ENCODE peak calls at places on chromosomes 4 and X, in seven cellular contexts. Y, W, X, K, Z, U and L are unnamed samples.

GRCh38 chr4:184433258-184433892 is 41.0 kb downstream of the IRF2 start:
- DNase-seq in Y (no peak), W (no peak), X (no peak), K (no peak), Z (no peak), U (no peak), L (no peak)

GRCh38 chr4:163681208-163681821 is 186.8 kb downstream of the TMA16 start:
- DNase-seq in Y (no peak), W (no peak), X (no peak), K (peak), Z (no peak), U (no peak), L (no peak)

GRCh38 chr4:151045907-151046306 is 30.8 kb upstream of the LRBA start:
- DNase-seq in Y (peak), W (no peak), X (no peak), K (no peak), Z (no peak), U (no peak), L (no peak)

GRCh38 chr4:2579910-2580309 is 43.5 kb downstream of the FAM193A start:
- DNase-seq in Y (no peak), W (no peak), X (no peak), K (no peak), Z (no peak), U (no peak), L (no peak)

GRCh38 chr4:125750827-125751466 is 436.2 kb downstream of the FAT4 start:
- DNase-seq in Y (no peak), W (no peak), X (peak), K (peak), Z (no peak), U (no peak), L (no peak)

GRCh38 chr4:153714247-153714646 is 30.2 kb downstream of the TLR2 start:
- DNase-seq in Y (no peak), W (no peak), X (no peak), K (no peak), Z (no peak), U (no peak), L (no peak)

GRCh38 chrX:44873415-44874270 is 655 bp downstream of the KDM6A start:
- DNase-seq in Y (peak), W (peak), X (no peak), K (peak), Z (peak), U (peak), L (peak)

GRCh38 chrX:153468008-153468580 is 2.3 kb downstream of the HAUS7 start:
- DNase-seq in Y (no peak), W (no peak), X (no peak), K (no peak), Z (no peak), U (no peak), L (no peak)

GRCh38 chrX:135480076-135480475 is 40.4 kb upstream of the INTS6L start:
- DNase-seq in Y (no peak), W (no peak), X (no peak), K (no peak), Z (no peak), U (no peak), L (no peak)

GRCh38 chr4:3527914-3528876 is 4.0 kb downstream of the LRPAP1 start:
- DNase-seq in Y (no peak), W (no peak), X (no peak), K (no peak), Z (no peak), U (peak), L (no peak)

GRCh38 chr4:10965196-10965595 is 280.6 kb upstream of the CLNK start:
- DNase-seq in Y (no peak), W (no peak), X (no peak), K (no peak), Z (no peak), U (no peak), L (no peak)

GRCh38 chr4:109113511-109113910 is 188.9 kb downstream of the COL25A1 start:
- DNase-seq in Y (no peak), W (no peak), X (no peak), K (no peak), Z (no peak), U (no peak), L (no peak)

GRCh38 chrX:148878371-148878770 is 378.0 kb downstream of the AFF2 start:
- DNase-seq in Y (no peak), W (no peak), X (no peak), K (no peak), Z (no peak), U (no peak), L (no peak)

GRCh38 chrX:49829016-49829415 is at the start of gene PAGE4:
- DNase-seq in Y (no peak), W (no peak), X (no peak), K (no peak), Z (no peak), U (no peak), L (no peak)

GRCh38 chr4:152785639-152786517 is 6.1 kb downstream of the ARFIP1 start:
- DNase-seq in Y (no peak), W (no peak), X (no peak), K (no peak), Z (no peak), U (no peak), L (no peak)

GRCh38 chrX:39000802-39001201 is 199.5 kb downstream of the MID1IP1 start:
- DNase-seq in Y (no peak), W (no peak), X (no peak), K (no peak), Z (no peak), U (no peak), L (no peak)

GRCh38 chrX:151039351-151039750 is 56.2 kb downstream of the HMGB3 start:
- DNase-seq in Y (no peak), W (no peak), X (no peak), K (no peak), Z (no peak), U (no peak), L (no peak)

GRCh38 chr4:38082424-38083374 is 122.5 kb downstream of the PTTG2 start:
- DNase-seq in Y (no peak), W (no peak), X (no peak), K (no peak), Z (no peak), U (peak), L (no peak)

GRCh38 chrX:134676440-134676839 is 18.2 kb upstream of the PLAC1 start:
- DNase-seq in Y (no peak), W (no peak), X (peak), K (no peak), Z (no peak), U (no peak), L (no peak)

GRCh38 chr4:7043521-7044414 is 596 bp downstream of the TADA2B start:
- DNase-seq in Y (peak), W (peak), X (peak), K (no peak), Z (peak), U (peak), L (peak)

GRCh38 chr4:75821216-75821615 is 81.0 kb downstream of the PPEF2 start:
- DNase-seq in Y (no peak), W (no peak), X (no peak), K (no peak), Z (no peak), U (no peak), L (no peak)

GRCh38 chrX:140723251-140723650 is 13.7 kb downstream of the LINC00632 start:
- DNase-seq in Y (no peak), W (no peak), X (no peak), K (no peak), Z (no peak), U (no peak), L (no peak)

GRCh38 chr4:15717126-15717525 is 14.3 kb downstream of the BST1 start:
- DNase-seq in Y (no peak), W (no peak), X (no peak), K (no peak), Z (no peak), U (no peak), L (no peak)

GRCh38 chr4:90112715-90113114 is 14.5 kb upstream of the CCSER1 start:
- DNase-seq in Y (no peak), W (no peak), X (no peak), K (no peak), Z (no peak), U (no peak), L (no peak)

GRCh38 chrX:50202539-50202938 is 1.7 kb upstream of the AKAP4 start:
- DNase-seq in Y (no peak), W (no peak), X (no peak), K (no peak), Z (no peak), U (no peak), L (no peak)

GRCh38 chrX:24682739-24683432 is 10.8 kb upstream of the POLA1 start:
- DNase-seq in Y (no peak), W (no peak), X (no peak), K (no peak), Z (no peak), U (no peak), L (no peak)

GRCh38 chr4:107876096-107876495 is 51.4 kb downstream of the SGMS2 start:
- DNase-seq in Y (no peak), W (no peak), X (no peak), K (no peak), Z (no peak), U (no peak), L (no peak)

GRCh38 chr4:115272185-115272584 is 158.8 kb upstream of the NDST4 start:
- DNase-seq in Y (no peak), W (no peak), X (no peak), K (no peak), Z (no peak), U (no peak), L (no peak)

GRCh38 chrX:107826286-107827136 is 845 bp downstream of the MID2 start:
- DNase-seq in Y (no peak), W (no peak), X (peak), K (peak), Z (peak), U (peak), L (peak)

GRCh38 chrX:132217203-132218073 is 1.8 kb downstream of the RAP2C start:
- DNase-seq in Y (peak), W (peak), X (peak), K (peak), Z (peak), U (peak), L (peak)

GRCh38 chrX:48492293-48492910 is 16.4 kb upstream of the PORCN start:
- DNase-seq in Y (no peak), W (no peak), X (no peak), K (no peak), Z (no peak), U (no peak), L (no peak)

GRCh38 chr4:119652978-119653377 is 24.4 kb upstream of the PDE5A start:
- DNase-seq in Y (no peak), W (no peak), X (no peak), K (no peak), Z (no peak), U (no peak), L (no peak)

GRCh38 chrX:65582450-65583082 is 48.0 kb upstream of the LAS1L start:
- DNase-seq in Y (no peak), W (no peak), X (no peak), K (no peak), Z (no peak), U (no peak), L (no peak)

GRCh38 chrX:130347336-130347735 is 7.6 kb downstream of the SLC25A14 start:
- DNase-seq in Y (no peak), W (no peak), X (no peak), K (no peak), Z (no peak), U (no peak), L (no peak)

DNA sequence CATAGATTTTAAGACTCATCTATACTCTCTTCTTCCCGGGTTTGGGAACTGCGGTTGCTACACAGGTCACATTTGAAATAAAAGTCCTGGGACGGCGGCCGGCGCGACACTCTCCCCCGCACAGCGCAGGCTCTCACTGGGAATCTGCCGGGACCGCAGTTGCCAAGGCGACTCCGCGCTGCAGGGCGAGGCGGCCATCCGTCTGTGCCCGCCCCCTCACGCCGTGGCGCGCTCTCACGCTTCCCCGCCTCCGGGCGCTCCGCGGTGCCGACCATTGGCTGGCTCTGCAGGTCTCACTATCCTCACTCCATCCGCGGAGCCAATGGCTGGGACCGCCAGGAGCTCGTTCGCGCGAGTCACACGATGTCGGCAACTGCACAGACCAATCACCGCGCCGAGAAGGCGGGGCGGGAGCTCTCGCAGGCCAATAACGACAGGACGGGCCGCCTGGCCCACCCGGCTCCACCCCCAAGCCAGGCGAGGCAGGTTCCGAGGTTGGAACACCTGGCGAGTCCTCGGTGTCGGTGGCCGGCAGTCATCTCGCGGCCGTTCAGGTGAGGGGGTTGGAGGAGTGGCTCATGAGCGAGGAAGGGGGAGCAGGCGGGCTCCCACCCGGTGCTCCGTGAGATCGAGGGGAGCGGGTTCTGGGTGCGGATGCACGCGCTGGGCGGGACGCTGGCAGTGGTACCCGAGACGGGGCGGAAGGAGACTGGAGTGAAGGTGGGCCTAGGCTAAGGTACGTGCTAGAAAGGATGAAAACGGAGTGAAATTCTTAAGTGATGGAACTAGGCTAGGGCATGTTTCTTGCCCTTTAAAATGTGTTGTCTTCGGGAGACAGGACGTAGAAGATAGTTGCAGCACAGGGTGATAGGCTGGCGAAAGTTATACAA is at the start of gene MSMO1:
- DNase-seq in Y (peak), W (peak), X (peak), K (peak), Z (peak), U (peak), L (peak)
- TF ChIP-seq EP300 in Y (no peak), W (no peak), X (no peak), K (peak), Z (no peak), U (peak), L (no peak)

GRCh38 chr4:40190880-40191815 is 5.7 kb upstream of the RHOH start:
- DNase-seq in Y (peak), W (no peak), X (no peak), K (no peak), Z (no peak), U (no peak), L (no peak)

GRCh38 chr4:40193578-40193977 is 3.3 kb upstream of the RHOH start:
- DNase-seq in Y (no peak), W (no peak), X (no peak), K (no peak), Z (no peak), U (no peak), L (no peak)

GRCh38 chr4:40194602-40195161 is 2.1 kb upstream of the RHOH start:
- DNase-seq in Y (no peak), W (no peak), X (no peak), K (no peak), Z (peak), U (no peak), L (no peak)

GRCh38 chr4:40192286-40193017 is 4.4 kb upstream of the RHOH start:
- DNase-seq in Y (peak), W (no peak), X (no peak), K (no peak), Z (peak), U (no peak), L (no peak)

GRCh38 chr4:40193018-40193571 is 3.7 kb upstream of the RHOH start:
- DNase-seq in Y (peak), W (no peak), X (no peak), K (no peak), Z (peak), U (no peak), L (no peak)
- TF ChIP-seq POLR2A in Y (no peak), W (no peak), X (no peak), K (no peak), Z (peak), U (no peak), L (no peak)

DNA sequence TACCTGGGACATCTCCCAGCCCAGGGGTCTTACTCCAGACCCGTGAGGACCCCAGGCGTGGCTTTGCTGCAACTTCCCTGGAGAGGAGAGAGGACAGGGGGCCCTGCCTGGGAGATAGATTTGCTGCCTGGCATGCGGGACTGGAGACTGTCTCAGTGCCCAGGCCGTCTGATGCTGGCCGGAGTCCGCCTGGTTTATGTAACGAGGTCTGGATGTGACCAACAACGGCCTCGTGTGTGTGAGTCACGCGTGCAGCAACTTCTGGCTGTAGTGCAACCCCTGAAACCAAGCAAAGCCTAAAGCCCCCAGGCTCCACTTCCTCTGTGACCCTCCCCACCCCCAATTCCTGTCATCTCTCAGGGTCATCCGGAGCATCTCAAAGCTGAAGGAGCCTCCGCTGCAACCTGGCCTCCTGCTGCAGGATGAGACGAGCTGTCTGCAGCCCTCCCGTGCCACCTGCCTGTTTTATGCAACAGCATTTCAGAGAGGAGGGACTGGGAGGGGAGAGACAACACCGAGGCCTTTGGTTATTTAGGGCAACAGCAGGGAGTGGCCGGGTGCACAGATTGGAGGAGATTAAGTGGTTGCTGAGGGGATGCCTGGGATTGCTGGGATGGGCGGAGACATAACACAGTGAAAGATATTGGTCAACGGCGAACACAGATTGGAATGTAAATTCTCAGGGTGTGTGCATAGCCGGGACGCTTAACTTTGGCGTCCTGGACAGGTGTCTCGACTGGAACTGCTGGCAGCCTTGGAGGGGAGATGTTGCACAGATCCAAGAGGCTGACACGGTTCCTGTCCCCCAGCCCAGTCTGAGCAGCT is 16.0 kb downstream of the XG start:
- DNase-seq in Y (no peak), W (peak), X (peak), K (peak), Z (peak), U (peak), L (no peak)
- TF ChIP-seq EP300 in Y (no peak), W (no peak), X (no peak), K (no peak), Z (no peak), U (no peak), L (no peak)

DNA sequence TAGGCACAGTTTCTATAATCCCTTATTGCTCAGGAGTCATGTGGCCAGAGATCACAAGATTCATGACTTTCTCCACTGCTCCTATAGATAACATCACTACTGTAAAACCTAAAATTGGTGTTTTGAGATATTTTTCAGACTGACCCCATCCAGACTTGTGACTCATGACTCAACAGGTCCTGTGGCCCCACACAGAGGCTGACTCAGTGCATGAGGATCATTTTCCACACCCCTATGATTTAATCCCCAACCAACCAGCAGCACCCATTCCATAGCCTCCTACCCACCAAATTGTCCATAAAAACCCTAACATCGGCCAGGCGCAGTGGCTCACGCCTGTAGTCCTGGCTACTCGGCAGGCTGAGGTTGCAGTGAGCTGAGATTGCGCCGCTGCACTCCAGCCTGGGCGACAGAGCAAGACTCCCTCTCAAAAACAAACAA is 13.2 kb upstream of the XIAP start:
- DNase-seq in Y (no peak), W (no peak), X (no peak), K (no peak), Z (no peak), U (no peak), L (no peak)
- TF ChIP-seq POLR2A in Y (no peak), W (no peak), X (no peak), K (no peak), Z (no peak), U (no peak), L (no peak)

GRCh38 chr4:73725499-73725898 is 14.9 kb upstream of the CXCL8 start:
- DNase-seq in Y (no peak), W (no peak), X (no peak), K (no peak), Z (no peak), U (no peak), L (no peak)

GRCh38 chr4:73723945-73724344 is 16.4 kb upstream of the CXCL8 start:
- DNase-seq in Y (no peak), W (no peak), X (no peak), K (no peak), Z (no peak), U (no peak), L (no peak)

GRCh38 chr4:73728091-73728741 is 12.2 kb upstream of the CXCL8 start:
- DNase-seq in Y (no peak), W (no peak), X (no peak), K (no peak), Z (no peak), U (no peak), L (no peak)

GRCh38 chr4:73727685-73728084 is 12.7 kb upstream of the CXCL8 start:
- DNase-seq in Y (no peak), W (no peak), X (no peak), K (no peak), Z (no peak), U (peak), L (no peak)

DNA sequence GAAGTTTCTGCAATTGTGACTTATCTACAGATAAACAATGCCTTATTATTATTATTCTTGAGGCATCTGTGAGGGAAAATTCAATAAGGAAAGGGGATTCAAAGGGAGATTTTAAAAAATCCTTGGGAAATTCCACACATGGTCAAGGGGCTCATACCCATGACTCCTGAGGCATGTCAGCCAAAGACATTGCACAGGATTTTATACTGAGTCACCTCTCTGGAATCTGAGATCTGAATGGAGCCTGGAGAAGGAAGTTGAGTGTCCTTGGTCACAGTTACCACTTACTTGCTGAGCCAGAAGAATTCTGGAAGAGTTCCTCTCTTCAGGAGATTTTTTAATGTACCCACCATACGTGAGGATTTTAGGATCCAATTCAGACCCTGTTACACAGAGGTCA is 14.4 kb upstream of the CXCL8 start:
- DNase-seq in Y (no peak), W (no peak), X (peak), K (no peak), Z (no peak), U (no peak), L (no peak)
- TF ChIP-seq EP300 in Y (no peak), W (no peak), X (no peak), K (no peak), Z (no peak), U (peak), L (no peak)

GRCh38 chr4:8385106-8385505 is 55.4 kb downstream of the ACOX3 start:
- DNase-seq in Y (no peak), W (no peak), X (no peak), K (no peak), Z (no peak), U (no peak), L (no peak)
- TF ChIP-seq POLR2A in Y (no peak), W (no peak), X (no peak), K (no peak), Z (no peak), U (no peak), L (no peak)